ENCODE peak calls at places on chromosomes 16 and 17, in five cellular contexts. S is PC-9, F is tibial nerve, O is transverse colon, C is testis. T is an unnamed sample.

GRCh38 chr16:49458221-49458620 is 84.6 kb downstream of the C16orf78 start:
- DNase-seq in O (no peak), C (no peak), F (no peak), S (no peak), T (no peak)

GRCh38 chr17:64411999-64412771 is 21.5 kb upstream of the PECAM1 start:
- DNase-seq in O (peak; percentile 41), C (peak; percentile 39), S (no peak), F (no peak), T (no peak)

GRCh38 chr16:1821861-1822611 is 4.6 kb downstream of the HAGH start:
- DNase-seq in C (no peak), O (no peak), F (no peak), S (no peak), T (no peak)

GRCh38 chr16:20910781-20911321 is 10.3 kb downstream of the LYRM1 start:
- DNase-seq in C (no peak), O (no peak), S (peak; percentile 20), F (no peak), T (peak; percentile 41)

GRCh38 chr17:42754782-42755181 is 6.2 kb upstream of the RAMP2 start:
- DNase-seq in F (peak; percentile 91), S (peak; percentile 22), C (no peak), O (no peak), T (no peak)

GRCh38 chr17:59154335-59154720 is 658 bp downstream of the SKA2 start:
- DNase-seq in F (peak; percentile 23), C (peak; percentile 57), O (peak; percentile 46), S (peak; percentile 42), T (peak; percentile 44)

GRCh38 chr16:71297252-71297651 is 8.1 kb upstream of the CMTR2 start:
- DNase-seq in O (no peak), S (peak; percentile 18), C (no peak), F (no peak), T (no peak)

GRCh38 chr16:50534958-50535357 is 13.2 kb upstream of the NKD1 start:
- DNase-seq in C (no peak), S (no peak), O (no peak), F (no peak), T (no peak)

GRCh38 chr16:48123104-48123788 is 32.5 kb downstream of the ABCC12 start:
- DNase-seq in F (no peak), C (no peak), O (no peak), S (peak; percentile 79), T (no peak)

GRCh38 chr17:63419949-63420867 is 25.9 kb downstream of the CYB561 start:
- DNase-seq in F (no peak), C (peak; percentile 14), O (no peak), S (no peak), T (peak; percentile 20)

GRCh38 chr17:4506180-4506814 is 7.6 kb downstream of the SPNS2 start:
- DNase-seq in S (no peak), F (no peak), O (no peak), C (no peak), T (no peak)

GRCh38 chr17:11388061-11388460 is 147.0 kb downstream of the SHISA6 start:
- DNase-seq in C (no peak), O (no peak), F (no peak), S (no peak), T (no peak)

GRCh38 chr17:58658804-58659713 is 32.8 kb downstream of the TEX14 start:
- DNase-seq in F (peak; percentile 90), O (peak; percentile 83), C (peak; percentile 85), S (peak; percentile 80), T (peak; percentile 83)

GRCh38 chr16:67539271-67539670 is 10.6 kb downstream of the RIPOR1 start:
- DNase-seq in F (no peak), C (no peak), O (no peak), S (no peak), T (no peak)

GRCh38 chr16:83045790-83046189 is 419.0 kb downstream of the CDH13 start:
- DNase-seq in O (no peak), F (no peak), S (no peak), C (no peak), T (peak; percentile 14)

GRCh38 chr16:58102665-58103427 is 26.3 kb downstream of the CFAP20 start:
- DNase-seq in S (no peak), F (no peak), C (no peak), O (no peak), T (no peak)

GRCh38 chr16:35689764-35690163 is 2230.4 kb downstream of the TP53TG3F start:
- DNase-seq in C (no peak), F (no peak), O (no peak), S (no peak), T (no peak)

GRCh38 chr16:35685085-35685484 is 2225.7 kb downstream of the TP53TG3F start:
- DNase-seq in C (no peak), F (no peak), S (no peak), O (no peak), T (no peak)

GRCh38 chr16:35687071-35687470 is 2227.7 kb downstream of the TP53TG3F start:
- DNase-seq in O (no peak), S (no peak), C (no peak), F (no peak), T (no peak)

GRCh38 chr16:35687781-35688180 is 2228.4 kb downstream of the TP53TG3F start:
- DNase-seq in S (no peak), O (no peak), C (no peak), F (no peak), T (no peak)

DNA sequence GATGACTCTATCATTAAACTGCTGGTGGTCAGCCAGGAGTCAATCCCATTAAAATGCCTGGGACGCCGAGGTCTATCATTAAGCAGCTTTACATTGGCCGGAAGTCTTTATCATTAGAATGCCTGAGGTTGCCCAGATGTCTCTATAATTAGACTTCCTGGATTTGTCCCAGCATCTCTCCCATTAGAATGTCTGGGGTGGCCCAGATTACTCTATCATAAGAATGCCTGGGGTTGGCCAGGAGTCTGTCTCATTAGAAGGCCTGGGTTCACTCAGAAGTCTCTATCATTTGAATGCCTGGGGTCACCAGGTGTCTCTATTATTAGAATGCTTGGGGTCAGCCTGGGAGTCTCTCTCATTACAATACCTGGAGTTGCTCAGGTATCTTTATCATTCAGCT is 2227.2 kb downstream of the TP53TG3F start:
- DNase-seq in C (no peak), O (no peak), S (no peak), F (no peak), T (no peak)
- H3K9me3 ChIP-seq in C (no peaks in the 10 kb centered on the region), O (peaks cover 11% of the 10 kb centered on the region), S (no peaks in the 10 kb centered on the region), F (no peaks in the 10 kb centered on the region), T (peaks cover 3% of the 10 kb centered on the region)

GRCh38 chr17:77451894-77452852 is 311.4 kb downstream of the SEC14L1 start:
- DNase-seq in F (peak; percentile 67), S (no peak), C (peak; percentile 80), O (peak; percentile 83), T (peak; percentile 86)
- H3K4me1 ChIP-seq in F (peaks cover 4% of the 10 kb centered on the region), S (no peaks in the 10 kb centered on the region), C (peaks cover 62% of the 10 kb centered on the region), O (peaks cover 76% of the 10 kb centered on the region), T (peaks cover 5% of the 10 kb centered on the region)

GRCh38 chr17:80262775-80263244 is 2.2 kb downstream of the RNF213 start:
- DNase-seq in C (no peak), O (no peak), F (no peak), S (no peak), T (no peak)

GRCh38 chr17:80264793-80265075 is 4.1 kb downstream of the RNF213 start:
- DNase-seq in O (no peak), F (no peak), S (no peak), C (no peak), T (no peak)

GRCh38 chr17:80265205-80266068 is 4.8 kb downstream of the RNF213 start:
- DNase-seq in S (no peak), O (no peak), C (no peak), F (no peak), T (peak; percentile 49)

GRCh38 chr17:80263253-80264047 is 2.8 kb downstream of the RNF213 start:
- DNase-seq in S (no peak), C (peak; percentile 90), O (peak; percentile 94), F (peak; percentile 92), T (peak; percentile 97)

DNA sequence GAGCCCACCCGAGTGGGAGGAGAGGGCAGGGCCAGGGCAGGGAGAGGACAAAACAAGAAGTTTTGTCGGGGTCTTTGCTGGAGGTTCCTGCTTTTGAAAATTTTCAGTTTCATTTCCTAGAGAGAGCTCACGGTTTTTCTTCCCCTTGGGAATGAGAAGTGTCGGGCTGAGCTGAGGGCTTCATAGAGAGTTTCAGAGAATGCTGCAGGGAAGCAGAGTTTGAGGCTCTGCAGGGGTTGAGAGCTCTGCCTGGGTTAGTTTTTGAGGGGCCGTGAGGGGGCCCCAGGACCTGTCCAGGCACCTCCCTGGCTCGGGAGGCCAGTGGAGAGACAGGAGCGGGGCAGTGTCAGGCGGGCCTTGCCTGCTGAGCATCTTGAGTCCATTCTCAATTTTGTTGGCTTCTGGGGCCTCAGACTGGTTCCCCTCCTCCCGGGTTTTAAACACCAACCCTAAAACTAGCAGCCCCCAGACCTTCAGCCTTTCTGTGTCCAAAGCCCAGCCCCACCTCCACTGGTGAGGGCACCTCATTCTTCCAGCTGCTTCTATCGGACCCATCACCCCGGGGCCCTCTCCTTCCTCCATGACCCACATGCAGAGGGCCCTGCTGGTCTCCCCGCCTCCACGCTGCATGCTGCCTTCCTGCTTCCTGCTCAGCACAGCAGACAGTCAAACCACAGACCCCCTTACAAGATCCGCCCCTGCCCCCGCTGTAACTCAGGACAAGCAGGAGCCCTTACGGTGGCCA is 3.6 kb downstream of the RNF213 start:
- DNase-seq in O (peak; percentile 55), S (no peak), C (no peak), F (no peak), T (peak; percentile 37)
- H3K4me3 ChIP-seq in O (no peak overlapping the region), S (no peak overlapping the region), C (peak overlapping the region; percentile 31), F (peak overlapping the region; percentile 20), T (peak overlapping the region; percentile 71)

GRCh38 chr16:7270823-7271222 is 61.8 kb upstream of the RBFOX1 start:
- DNase-seq in F (no peak), O (no peak), C (no peak), S (no peak), T (no peak)

GRCh38 chr16:7270006-7270405 is 62.6 kb upstream of the RBFOX1 start:
- DNase-seq in C (no peak), O (no peak), F (no peak), S (no peak), T (no peak)

GRCh38 chr16:7272567-7273158 is 60.0 kb upstream of the RBFOX1 start:
- DNase-seq in C (no peak), O (no peak), F (no peak), S (no peak), T (no peak)

GRCh38 chr16:7268182-7268581 is 64.5 kb upstream of the RBFOX1 start:
- DNase-seq in O (no peak), S (peak; percentile 17), C (peak; percentile 43), F (peak; percentile 37), T (peak; percentile 33)
- H3K9me3 ChIP-seq in O (no peaks in the 10 kb centered on the region), S (no peaks in the 10 kb centered on the region), C (no peaks in the 10 kb centered on the region), F (no peaks in the 10 kb centered on the region), T (no peaks in the 10 kb centered on the region)

GRCh38 chr17:8154608-8155152 is 2.5 kb upstream of the PER1 start:
- DNase-seq in O (no peak), S (no peak), F (no peak), C (no peak), T (peak; percentile 33)
- H3K4me1 ChIP-seq in O (peaks cover 67% of the 10 kb centered on the region), S (peaks cover 25% of the 10 kb centered on the region), F (peaks cover 3% of the 10 kb centered on the region), C (peaks cover 44% of the 10 kb centered on the region), T (peaks cover 12% of the 10 kb centered on the region)

DNA sequence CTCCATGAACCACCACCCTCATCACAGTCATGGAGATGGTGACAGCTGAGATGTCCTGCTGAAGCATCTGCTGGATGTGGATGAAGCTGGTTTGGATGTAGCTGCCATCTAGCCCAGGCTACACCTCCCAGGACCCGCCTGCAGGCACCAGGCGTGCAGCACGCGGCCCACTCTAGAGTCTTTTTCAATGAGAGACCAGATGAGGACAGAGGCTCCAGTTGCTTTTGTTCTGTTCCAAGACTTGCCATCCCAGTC is 102.1 kb downstream of the ZNF778 start:
- DNase-seq in O (no peak), F (no peak), C (no peak), S (no peak), T (no peak)
- H3K4me3 ChIP-seq in O (no peak overlapping the region), F (no peak overlapping the region), C (no peak overlapping the region), S (peak overlapping the region; percentile 57), T (no peak overlapping the region)

T was measured in small intestine.